ENCODE peak calls at places on chromosomes 1 and 21, in five cellular contexts. E, Y, A, R and C are unnamed samples.

GRCh38 chr1:27597511-27598216 is 6.3 kb downstream of the AHDC1 start:
- DNase-seq in E (no peak), Y (no peak), A (no peak), R (no peak), C (peak; percentile 55)

GRCh38 chr1:201655243-201655642 is 116.3 kb downstream of the NAV1 start:
- DNase-seq in E (peak; percentile 91), Y (peak; percentile 50), A (peak; percentile 93), R (no peak), C (peak; percentile 95)

GRCh38 chr1:220770245-220770913 is 16.3 kb upstream of the MTARC1 start:
- DNase-seq in E (no peak), Y (no peak), A (no peak), R (no peak), C (no peak)

GRCh38 chr1:54004481-54005049 is 13.4 kb downstream of the LDLRAD1 start:
- DNase-seq in E (no peak), Y (no peak), A (no peak), R (no peak), C (no peak)

GRCh38 chr1:160137216-160137862 is 14.1 kb upstream of the ATP1A4 start:
- DNase-seq in E (no peak), Y (no peak), A (no peak), R (no peak), C (no peak)

GRCh38 chr1:152111515-152111968 is 3.7 kb downstream of the TCHH start:
- DNase-seq in E (peak; percentile 64), Y (peak; percentile 38), A (peak; percentile 22), R (no peak), C (peak; percentile 50)

GRCh38 chr1:218521414-218522169 is 176.5 kb downstream of the TGFB2 start:
- DNase-seq in E (peak; percentile 70), Y (no peak), A (peak; percentile 51), R (no peak), C (peak; percentile 72)

GRCh38 chr1:185501099-185501498 is 184.1 kb upstream of the IVNS1ABP start:
- DNase-seq in E (no peak), Y (no peak), A (no peak), R (no peak), C (no peak)

GRCh38 chr21:31103163-31103562 is 64.9 kb upstream of the KRTAP19-8 start:
- DNase-seq in E (no peak), Y (no peak), A (no peak), R (no peak), C (no peak)

GRCh38 chr1:113949007-113949406 is 19.9 kb downstream of the HIPK1 start:
- DNase-seq in E (peak; percentile 21), Y (no peak), A (peak; percentile 25), R (no peak), C (peak; percentile 13)

GRCh38 chr1:180440335-180440734 is 62.0 kb downstream of the ACBD6 start:
- DNase-seq in E (no peak), Y (no peak), A (no peak), R (no peak), C (no peak)